ENCODE peak calls at places on chromosomes 4 and X, in ten cellular contexts. S is lung; J is SK-N-SH; C is HuH-7.5; H is T-cell; M is ovary; G is NCI-H1105 treated with DMSO at 0.1 percent for 48 hours; Y is activated CD4-positive, CD25-positive, alpha-beta regulatory T cell; L is suprapubic skin; V is prostate gland. O is an unnamed sample.

GRCh38 chr4:139857021-139857420 is 191.4 kb downstream of the MGST2 start:
- DNase-seq in G (no peak), Y (no peak), J (peak), L (no peak), M (no peak), H (no peak), S (no peak), C (peak), V (peak), O (peak)

GRCh38 chr4:77154761-77155499 is 2.1 kb upstream of the CCNG2 start:
- DNase-seq in M (no peak), Y (no peak), V (no peak), L (no peak), S (no peak), H (no peak), G (no peak), C (no peak), J (no peak), O (no peak)

GRCh38 chr4:157887316-157887715 is 285.5 kb downstream of the GASK1B start:
- DNase-seq in J (no peak), C (no peak), L (no peak), V (no peak), G (no peak), M (no peak), S (no peak), Y (no peak), H (no peak), O (no peak)

GRCh38 chrX:69107231-69107739 is 58.0 kb downstream of the PJA1 start:
- DNase-seq in C (no peak), L (no peak), H (no peak), G (no peak), S (no peak), V (no peak), M (peak), J (no peak), Y (no peak), O (no peak)

GRCh38 chr4:151458148-151458547 is 49.2 kb downstream of the FHIP1A start:
- DNase-seq in V (no peak), G (no peak), S (no peak), Y (no peak), L (no peak), C (no peak), J (no peak), H (no peak), M (no peak), O (no peak)

GRCh38 chrX:87706134-87706533 is 188.5 kb downstream of the KLHL4 start:
- DNase-seq in S (no peak), M (no peak), J (no peak), L (no peak), Y (no peak), V (no peak), C (no peak), H (no peak), G (no peak), O (no peak)

GRCh38 chrX:86148594-86148993 is 343 bp downstream of the DACH2 start:
- DNase-seq in M (no peak), V (no peak), G (peak), J (no peak), C (no peak), L (no peak), S (no peak), H (no peak), Y (no peak), O (no peak)

GRCh38 chrX:77564824-77565223 is 117.6 kb downstream of the FGF16 start:
- DNase-seq in J (no peak), M (no peak), V (no peak), H (no peak), Y (no peak), L (no peak), G (no peak), C (no peak), S (no peak), O (no peak)

GRCh38 chr4:133152801-133153526 is 3.9 kb downstream of the PCDH10 start:
- DNase-seq in H (no peak), C (no peak), S (no peak), Y (no peak), J (no peak), V (no peak), G (no peak), L (no peak), M (no peak), O (no peak)

GRCh38 chrX:143336261-143336660 is 181.0 kb downstream of the SPANXN3 start:
- DNase-seq in C (no peak), Y (no peak), H (no peak), M (no peak), L (no peak), G (no peak), V (no peak), S (no peak), J (no peak), O (no peak)

GRCh38 chr4:55553442-55553841 is 6.7 kb upstream of the CLOCK start:
- DNase-seq in C (no peak), H (no peak), S (peak), Y (no peak), G (no peak), V (peak), J (no peak), L (no peak), M (peak), O (peak)

GRCh38 chrX:18995216-18995615 is 11.3 kb upstream of the PHKA2 start:
- DNase-seq in C (no peak), M (no peak), J (no peak), H (no peak), S (no peak), L (no peak), G (no peak), Y (no peak), V (no peak), O (no peak)

GRCh38 chr4:141020801-141021261 is 112.4 kb downstream of the RNF150 start:
- DNase-seq in H (no peak), M (no peak), L (no peak), S (no peak), C (no peak), J (no peak), G (no peak), Y (no peak), V (no peak), O (no peak)

GRCh38 chrX:150610038-150610437 is 41.6 kb downstream of the MTM1 start:
- DNase-seq in G (no peak), Y (no peak), J (no peak), V (no peak), M (no peak), H (no peak), C (no peak), S (no peak), L (no peak), O (no peak)

GRCh38 chr4:153937289-153937688 is 148.4 kb upstream of the SFRP2 start:
- DNase-seq in C (no peak), H (no peak), Y (no peak), J (no peak), M (no peak), V (no peak), G (no peak), L (no peak), S (no peak), O (no peak)

GRCh38 chrX:67545772-67546495 is 2.1 kb downstream of the AR start:
- DNase-seq in C (no peak), L (peak), Y (no peak), M (peak), J (peak), S (no peak), G (no peak), H (no peak), V (peak), O (no peak)

GRCh38 chr4:78370625-78371372 is 180.8 kb upstream of the ANXA3 start:
- DNase-seq in H (no peak), C (no peak), L (no peak), J (no peak), Y (no peak), S (no peak), G (no peak), M (no peak), V (peak), O (no peak)

GRCh38 chrX:53695901-53696300 is 9.4 kb upstream of the HUWE1 start:
- DNase-seq in Y (no peak), V (no peak), G (peak), M (no peak), H (no peak), L (no peak), S (no peak), C (no peak), J (no peak), O (peak)

GRCh38 chr4:73662709-73663546 is 42.7 kb upstream of the RASSF6 start:
- DNase-seq in H (no peak), C (no peak), J (no peak), M (no peak), S (no peak), V (no peak), Y (no peak), L (no peak), G (peak), O (peak)

GRCh38 chr4:113436360-113436759 is 325.2 kb downstream of the CAMK2D start:
- DNase-seq in S (no peak), G (no peak), Y (no peak), L (no peak), M (no peak), V (no peak), H (no peak), C (no peak), J (no peak), O (peak)

GRCh38 chrX:148691456-148691855 is 191.0 kb downstream of the AFF2 start:
- DNase-seq in Y (no peak), H (no peak), S (no peak), J (no peak), V (no peak), M (no peak), C (no peak), G (no peak), L (no peak), O (no peak)

GRCh38 chr4:189436207-189436606 is 504.5 kb upstream of the FRG1 start:
- DNase-seq in Y (no peak), M (no peak), H (no peak), G (no peak), V (no peak), J (peak), S (no peak), L (no peak), C (no peak), O (no peak)

GRCh38 chrX:48831136-48831908 is 4.1 kb downstream of the PCSK1N start:
- DNase-seq in L (no peak), S (no peak), M (no peak), H (no peak), Y (no peak), J (peak), C (no peak), V (no peak), G (no peak), O (no peak)

GRCh38 chr4:38132140-38132673 is 172.0 kb downstream of the PTTG2 start:
- DNase-seq in J (peak), Y (peak), H (peak), C (no peak), S (no peak), L (peak), V (no peak), G (no peak), M (peak), O (no peak)

GRCh38 chrX:155188786-155189185 is 27.5 kb upstream of the VBP1 start:
- DNase-seq in G (no peak), V (no peak), C (no peak), M (no peak), Y (no peak), L (no peak), H (peak), S (no peak), J (no peak), O (no peak)

GRCh38 chr4:127251423-127251822 is 381.3 kb upstream of the INTU start:
- DNase-seq in V (no peak), S (no peak), L (no peak), H (no peak), G (no peak), C (no peak), J (no peak), M (no peak), Y (no peak), O (no peak)

GRCh38 chr4:127982445-127982844 is 17.2 kb downstream of the ABHD18 start:
- DNase-seq in J (no peak), H (no peak), L (no peak), G (no peak), M (no peak), C (no peak), S (no peak), Y (no peak), V (no peak), O (no peak)

GRCh38 chr4:107931775-107932321 is 499 bp downstream of the CYP2U1 start:
- DNase-seq in J (no peak), G (peak), Y (no peak), H (no peak), C (no peak), L (peak), S (no peak), M (no peak), V (peak), O (no peak)

GRCh38 chr4:25209702-25210101 is 24.1 kb upstream of the PI4K2B start:
- DNase-seq in Y (no peak), L (no peak), M (no peak), S (no peak), G (no peak), V (no peak), H (no peak), J (no peak), C (no peak), O (no peak)

GRCh38 chr4:95158626-95159025 is 390.1 kb downstream of the UNC5C start:
- DNase-seq in S (no peak), V (no peak), J (no peak), G (no peak), L (no peak), M (no peak), Y (no peak), H (no peak), C (no peak), O (no peak)